ENCODE peak calls at places on chromosomes 16 and 17, in four cellular contexts. M is astrocyte of the spinal cord, S is breast epithelium, K is HCT116. A is an unnamed sample.

GRCh38 chr16:49914697-49915096 is 58.8 kb upstream of the ZNF423 start:
- DNase-seq in M (no peak), S (no peak), K (no peak), A (no peak)

GRCh38 chr16:56576585-56577299 is 11.9 kb downstream of the MT4 start:
- DNase-seq in M (peak), S (peak), K (peak), A (peak)

GRCh38 chr16:54926166-54926838 is 4.4 kb upstream of the IRX5 start:
- DNase-seq in M (peak), S (no peak), K (no peak), A (no peak)

GRCh38 chr16:23570992-23571632 is 13.6 kb downstream of the UBFD1 start:
- DNase-seq in M (no peak), S (no peak), K (no peak), A (no peak)

GRCh38 chr17:79586131-79586530 is 24.7 kb downstream of the RBFOX3 start:
- DNase-seq in M (no peak), S (no peak), K (no peak), A (no peak)

GRCh38 chr17:44076716-44077594 is 6.4 kb downstream of the G6PC3 start:
- DNase-seq in M (no peak), S (no peak), K (no peak), A (no peak)

GRCh38 chr16:28883221-28883996 is 5.1 kb downstream of the ATP2A1 start:
- DNase-seq in M (no peak), S (no peak), K (no peak), A (no peak)

GRCh38 chr17:3030096-3030495 is 33.3 kb downstream of the OR1D5 start:
- DNase-seq in M (peak), S (no peak), K (no peak), A (peak)

GRCh38 chr16:4327782-4328579 is 12.1 kb downstream of the GLIS2 start:
- DNase-seq in M (peak), S (peak), K (no peak), A (peak)

GRCh38 chr17:54891176-54891821 is 9.4 kb upstream of the TOM1L1 start:
- DNase-seq in M (peak), S (no peak), K (peak), A (peak)

GRCh38 chr17:15441315-15441714 is 26.1 kb downstream of the CDRT4 start:
- DNase-seq in M (no peak), S (no peak), K (no peak), A (peak)

GRCh38 chr17:279776-280175 is 72.8 kb downstream of the RPH3AL start:
- DNase-seq in M (no peak), S (no peak), K (no peak), A (no peak)

GRCh38 chr17:64537488-64537887 is 30.7 kb downstream of the CEP95 start:
- DNase-seq in M (no peak), S (no peak), K (no peak), A (peak)

GRCh38 chr17:67582632-67583230 is 135.0 kb upstream of the NOL11 start:
- DNase-seq in M (peak), S (no peak), K (no peak), A (peak)

GRCh38 chr17:54937018-54937417 is 31.4 kb downstream of the COX11 start:
- DNase-seq in M (no peak), S (no peak), K (no peak), A (no peak)

GRCh38 chr17:19335951-19336631 is 26.4 kb downstream of the B9D1 start:
- DNase-seq in M (no peak), S (no peak), K (no peak), A (no peak)

GRCh38 chr17:11506635-11507034 is 91.6 kb upstream of the DNAH9 start:
- DNase-seq in M (no peak), S (no peak), K (no peak), A (peak)

GRCh38 chr16:2467301-2468141 is 3.6 kb upstream of the NTN3 start:
- DNase-seq in M (peak), S (peak), K (peak), A (peak)

GRCh38 chr17:17084317-17084835 is 42.1 kb downstream of the MPRIP start:
- DNase-seq in M (no peak), S (peak), K (no peak), A (no peak)

GRCh38 chr17:78096093-78096492 is 32.5 kb downstream of the TMC6 start:
- DNase-seq in M (no peak), S (peak), K (no peak), A (no peak)

GRCh38 chr16:19375561-19376158 is 42.0 kb upstream of the TMC5 start:
- DNase-seq in M (peak), S (no peak), K (peak), A (peak)

GRCh38 chr17:67942810-67943209 is 53.5 kb downstream of the C17orf58 start:
- DNase-seq in M (no peak), S (no peak), K (no peak), A (peak)

GRCh38 chr17:78535285-78536197 is 41.7 kb downstream of the DNAH17 start:
- DNase-seq in M (no peak), S (no peak), K (no peak), A (no peak)

GRCh38 chr16:4972938-4973587 is 14.9 kb downstream of the SEC14L5 start:
- DNase-seq in M (no peak), S (no peak), K (no peak), A (peak)

GRCh38 chr17:31148205-31148604 is 53.4 kb downstream of the NF1 start:
- DNase-seq in M (no peak), S (no peak), K (no peak), A (peak)

GRCh38 chr16:73878616-73879015 is 418.0 kb upstream of the PSMD7 start:
- DNase-seq in M (peak), S (no peak), K (peak), A (peak)

GRCh38 chr17:74552037-74552436 is 6.1 kb upstream of the CD300C start:
- DNase-seq in M (no peak), S (no peak), K (no peak), A (no peak)

GRCh38 chr17:40485851-40486512 is 15.4 kb downstream of the TNS4 start:
- DNase-seq in M (peak), S (no peak), K (peak), A (peak)

GRCh38 chr16:83137326-83137770 is 510.6 kb downstream of the CDH13 start:
- DNase-seq in M (peak), S (no peak), K (no peak), A (peak)

GRCh38 chr16:82704369-82704768 is 77.6 kb downstream of the CDH13 start:
- DNase-seq in M (no peak), S (no peak), K (no peak), A (no peak)

GRCh38 chr17:41639492-41640473 is 15.4 kb upstream of the KRT17 start:
- DNase-seq in M (no peak), S (no peak), K (no peak), A (peak)

GRCh38 chr16:79269211-79269863 is 331.2 kb downstream of the MAF start:
- DNase-seq in M (no peak), S (no peak), K (no peak), A (no peak)

GRCh38 chr17:79920751-79921410 is 81.6 kb upstream of the CBX4 start:
- DNase-seq in M (no peak), S (no peak), K (no peak), A (no peak)

GRCh38 chr17:66963521-66964082 is 905 bp upstream of the CACNG4 start:
- DNase-seq in M (no peak), S (no peak), K (no peak), A (no peak)

DNA sequence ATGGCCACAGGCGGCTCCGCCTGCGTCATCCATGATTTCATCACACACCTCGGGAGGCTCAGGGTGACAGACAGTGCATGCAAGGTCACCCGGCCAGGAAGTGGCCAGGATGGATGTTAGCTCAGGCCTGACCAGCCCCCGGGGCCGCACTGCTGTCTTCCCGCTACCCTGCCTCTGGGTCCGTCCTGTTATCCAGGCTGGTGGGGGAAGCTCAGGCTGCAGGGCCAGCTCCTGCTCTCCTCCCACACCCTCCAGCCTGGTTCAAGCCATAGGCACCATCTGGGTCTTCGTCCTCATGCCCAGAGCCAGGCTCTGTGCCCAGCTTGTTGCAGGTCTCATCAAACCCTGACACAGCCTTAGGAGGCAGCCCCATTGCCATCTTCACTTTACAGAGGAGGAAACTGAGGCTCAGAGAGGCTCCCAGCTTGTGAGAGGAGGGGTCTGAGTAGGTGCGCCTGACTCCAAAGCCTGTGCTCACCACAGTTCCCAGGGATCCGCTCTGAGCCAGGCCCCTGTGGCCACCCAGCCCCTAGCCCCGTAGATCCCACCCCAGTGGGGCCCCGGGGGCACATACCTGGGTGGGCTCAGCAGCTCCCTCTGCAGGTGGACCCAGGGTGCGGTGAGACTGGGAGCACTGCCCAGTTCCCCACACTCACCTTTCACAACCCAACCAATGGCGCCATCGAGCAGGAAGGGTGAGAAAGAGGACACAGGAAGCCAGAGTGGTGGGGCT is 414 bp upstream of the ADGRG3 start:
- DNase-seq in M (peak), S (no peak), K (no peak), A (no peak)
- TF ChIP-seq CTCF in M (peak), S (no peak), K (peak), A (no peak)

GRCh38 chr16:31148896-31149295 is 970 bp downstream of the PRSS36 start:
- DNase-seq in M (no peak), S (no peak), K (no peak), A (no peak)

GRCh38 chr16:31148281-31148728 is 1.6 kb downstream of the PRSS36 start:
- DNase-seq in M (no peak), S (no peak), K (peak), A (no peak)

GRCh38 chr16:31145398-31145990 is 4.4 kb downstream of the PRSS36 start:
- DNase-seq in M (no peak), S (no peak), K (no peak), A (no peak)

GRCh38 chr16:31149332-31149731 is 534 bp downstream of the PRSS36 start:
- DNase-seq in M (no peak), S (no peak), K (no peak), A (no peak)

GRCh38 chr16:31147574-31147973 is 2.3 kb downstream of the PRSS36 start:
- DNase-seq in M (no peak), S (no peak), K (no peak), A (no peak)
- H3K4me3 ChIP-seq in M (no peak), S (peak), K (no peak), A (no peak)

DNA sequence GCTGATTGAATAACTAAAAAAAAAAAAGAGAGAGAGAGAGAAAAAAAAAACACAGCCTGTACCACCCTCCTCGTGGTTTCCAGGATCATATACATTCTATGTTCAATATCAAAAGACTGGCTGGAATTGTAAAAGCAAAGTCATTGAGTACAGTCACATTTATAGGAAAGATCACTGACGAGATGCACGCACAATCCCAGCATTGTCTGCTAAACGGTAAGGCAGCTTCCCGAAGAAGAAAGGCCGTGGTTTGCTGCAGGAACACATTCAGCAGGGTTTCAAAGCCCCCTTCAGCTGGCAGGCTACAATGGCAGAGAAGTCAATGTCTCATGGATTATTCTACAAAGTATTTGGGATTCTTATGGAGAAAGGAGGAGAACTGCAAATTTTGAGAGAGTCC is 9.3 kb downstream of the NQO1 start:
- DNase-seq in M (no peak), S (no peak), K (no peak), A (no peak)
- TF ChIP-seq CTCF in M (no peak), S (no peak), K (no peak), A (no peak)

GRCh38 chr17:35428229-35428628 is 4.1 kb downstream of the SLFN12 start:
- DNase-seq in M (no peak), S (no peak), K (no peak), A (no peak)

GRCh38 chr17:35429702-35430101 is 2.6 kb downstream of the SLFN12 start:
- DNase-seq in M (no peak), S (no peak), K (no peak), A (no peak)

GRCh38 chr17:35432176-35433074 is at the start of gene SLFN12:
- DNase-seq in M (peak), S (no peak), K (no peak), A (peak)

GRCh38 chr17:35438433-35438832 is 6.1 kb upstream of the SLFN12 start:
- DNase-seq in M (no peak), S (no peak), K (no peak), A (no peak)

GRCh38 chr17:35433075-35433894 is 985 bp upstream of the SLFN12 start:
- DNase-seq in M (peak), S (peak), K (peak), A (peak)
- H3K4me3 ChIP-seq in M (peak), S (peak), K (no peak), A (peak)

GRCh38 chr17:9768381-9768934 is 22.9 kb downstream of the DHRS7C start:
- DNase-seq in M (peak), S (no peak), K (peak), A (peak)
- TF ChIP-seq CTCF in M (peak), S (peak), K (peak), A (peak)

GRCh38 chr16:31072540-31073072 is 1.4 kb downstream of the ZNF668 start:
- DNase-seq in M (peak), S (no peak), K (no peak), A (peak)
- H3K4me3 ChIP-seq in M (peak), S (peak), K (peak), A (peak)